ENCODE peak calls at places on chromosomes 4 and X, in eight cellular contexts. K is fibroblast of pulmonary artery, W is nucleus accumbens, P is DMS 273 treated with DMSO at 0.1 percent for 48 hours, N is ACHN, A is MCF 10A, G is midbrain, E is caudate nucleus. R is an unnamed sample.

GRCh38 chrX:124212622-124213021 is 119.8 kb upstream of the TEX13D start:
- DNase-seq in E (no peak), N (no peak), G (no peak), W (no peak), A (no peak), P (no peak), K (no peak), R (peak; percentile 8)

GRCh38 chr4:101201421-101201820 is 145.9 kb downstream of the PPP3CA start:
- DNase-seq in K (no peak), P (peak; percentile 29), W (no peak), A (peak; percentile 54), N (peak; percentile 18), G (no peak), E (no peak), R (no peak)

GRCh38 chr4:177667687-177668086 is 225.4 kb upstream of the AGA start:
- DNase-seq in G (no peak), N (peak; percentile 9), W (no peak), K (no peak), A (peak; percentile 17), E (no peak), P (no peak), R (no peak)

GRCh38 chrX:110402091-110402854 is 43.6 kb downstream of the RTL9 start:
- DNase-seq in E (no peak), P (no peak), N (no peak), G (no peak), K (peak; percentile 62), W (no peak), A (peak; percentile 76), R (no peak)

GRCh38 chr4:119858176-119858575 is 208.5 kb downstream of the MAD2L1 start:
- DNase-seq in K (no peak), P (no peak), A (peak; percentile 17), G (no peak), E (no peak), N (no peak), W (no peak), R (no peak)

GRCh38 chrX:68832101-68832416 is 3.2 kb downstream of the EFNB1 start:
- DNase-seq in W (no peak), G (no peak), A (peak; percentile 71), N (no peak), E (no peak), K (peak; percentile 79), P (no peak), R (peak; percentile 3)

GRCh38 chr4:47031011-47031678 is at the start of gene GABRB1:
- DNase-seq in K (peak; percentile 61), N (peak; percentile 11), G (peak; percentile 81), A (peak; percentile 17), W (peak; percentile 42), P (no peak), E (peak; percentile 81), R (no peak)

GRCh38 chrX:136528645-136529315 is 3.2 kb upstream of the VGLL1 start:
- DNase-seq in G (no peak), E (no peak), N (peak; percentile 23), W (no peak), P (no peak), K (no peak), A (peak; percentile 11), R (no peak)

R was measured in activated CD4-positive, alpha-beta T cell treated with anti-CD3 and anti-CD28 coated beads, Interleukin-2, amount 50 U/mL, for 1 hour.